ENCODE peak calls at places on chromosomes 1 and 21, in four cellular contexts. One of them, this sample, is unnamed.

GRCh38 chr1:54624466-54625464 is 1.4 kb upstream of the FAM151A start:
- DNase-seq in HepG2: no peak
- DNase-seq in GM12878: no peak
- DNase-seq in K562: no peak
- DNase-seq in this sample: no peak

GRCh38 chr1:26370591-26371382 is 1.8 kb downstream of the ZNF683 start:
- DNase-seq in K562: no peak
- DNase-seq in GM12878: no peak
- DNase-seq in HepG2: no peak
- DNase-seq in this sample: no peak

GRCh38 chr1:33727310-33727709 is 136.6 kb upstream of the HMGB4 start:
- DNase-seq in GM12878: no peak
- DNase-seq in K562: no peak
- DNase-seq in HepG2: no peak
- DNase-seq in this sample: no peak

GRCh38 chr1:31848381-31848897 is 32.6 kb upstream of the SPOCD1 start:
- DNase-seq in K562: no peak
- DNase-seq in HepG2: no peak
- DNase-seq in GM12878: no peak
- DNase-seq in this sample: no peak

GRCh38 chr1:25146382-25146855 is 85.9 kb downstream of the SYF2 start:
- DNase-seq in K562: no peak
- DNase-seq in HepG2: no peak
- DNase-seq in GM12878: no peak
- DNase-seq in this sample: no peak

GRCh38 chr1:15272009-15272781 is 25.2 kb downstream of the FHAD1 start:
- DNase-seq in HepG2: peak
- DNase-seq in GM12878: no peak
- DNase-seq in K562: peak
- DNase-seq in this sample: peak

GRCh38 chr1:181737056-181737455 is 253.7 kb downstream of the CACNA1E start:
- DNase-seq in HepG2: no peak
- DNase-seq in K562: peak
- DNase-seq in GM12878: no peak
- DNase-seq in this sample: no peak

GRCh38 chr21:14382486-14382834 is 486 bp downstream of the HSPA13 start:
- DNase-seq in GM12878: no peak
- DNase-seq in K562: no peak
- DNase-seq in HepG2: no peak
- DNase-seq in this sample: peak

GRCh38 chr1:935751-936231 is 12.1 kb downstream of the SAMD11 start:
- DNase-seq in HepG2: no peak
- DNase-seq in K562: peak
- DNase-seq in GM12878: no peak
- DNase-seq in this sample: peak

GRCh38 chr1:28900562-28900961 is 13.8 kb upstream of the EPB41 start:
- DNase-seq in GM12878: no peak
- DNase-seq in HepG2: no peak
- DNase-seq in K562: no peak
- DNase-seq in this sample: no peak

GRCh38 chr1:160951443-160952128 is 3.0 kb downstream of the ITLN2 start:
- DNase-seq in K562: peak
- DNase-seq in HepG2: peak
- DNase-seq in GM12878: peak
- DNase-seq in this sample: peak

GRCh38 chr1:29124366-29125236 is 898 bp upstream of the TMEM200B start:
- DNase-seq in HepG2: peak
- DNase-seq in GM12878: no peak
- DNase-seq in K562: peak
- DNase-seq in this sample: peak

GRCh38 chr1:42993631-42994121 is 35.0 kb upstream of the SLC2A1 start:
- DNase-seq in K562: no peak
- DNase-seq in HepG2: no peak
- DNase-seq in GM12878: no peak
- DNase-seq in this sample: no peak

GRCh38 chr1:37556712-37557196 is at the start of gene DNALI1:
- DNase-seq in K562: peak
- DNase-seq in GM12878: no peak
- DNase-seq in HepG2: peak
- DNase-seq in this sample: peak

GRCh38 chr1:234039603-234040002 is 135.1 kb downstream of the SLC35F3 start:
- DNase-seq in GM12878: no peak
- DNase-seq in K562: no peak
- DNase-seq in HepG2: no peak
- DNase-seq in this sample: no peak

GRCh38 chr1:212595787-212596714 is 12.5 kb upstream of the ATF3 start:
- DNase-seq in K562: peak
- DNase-seq in GM12878: peak
- DNase-seq in HepG2: peak
- DNase-seq in this sample: peak

GRCh38 chr1:244237445-244237844 is 186.4 kb downstream of the ZBTB18 start:
- DNase-seq in HepG2: no peak
- DNase-seq in K562: no peak
- DNase-seq in GM12878: no peak
- DNase-seq in this sample: no peak

GRCh38 chr1:236018885-236019453 is 45.9 kb downstream of the NID1 start:
- DNase-seq in K562: no peak
- DNase-seq in GM12878: no peak
- DNase-seq in HepG2: no peak
- DNase-seq in this sample: no peak

GRCh38 chr1:203744008-203744972 is 20.7 kb upstream of the LAX1 start:
- DNase-seq in GM12878: no peak
- DNase-seq in K562: no peak
- DNase-seq in HepG2: no peak
- DNase-seq in this sample: no peak

GRCh38 chr1:71660417-71660816 is 579.6 kb upstream of the ZRANB2 start:
- DNase-seq in HepG2: no peak
- DNase-seq in K562: no peak
- DNase-seq in GM12878: no peak
- DNase-seq in this sample: no peak

GRCh38 chr1:20233394-20233793 is 47.1 kb upstream of the PLA2G2C start:
- DNase-seq in HepG2: peak
- DNase-seq in GM12878: no peak
- DNase-seq in K562: peak
- DNase-seq in this sample: peak

GRCh38 chr1:19310720-19311502 is 1.0 kb downstream of the AKR7A2 start:
- DNase-seq in GM12878: no peak
- DNase-seq in K562: peak
- DNase-seq in HepG2: peak
- DNase-seq in this sample: peak

GRCh38 chr1:220768127-220768601 is 18.5 kb upstream of the MTARC1 start:
- DNase-seq in GM12878: no peak
- DNase-seq in K562: peak
- DNase-seq in HepG2: peak
- DNase-seq in this sample: no peak

GRCh38 chr1:111139234-111139955 is 498 bp downstream of the DRAM2 start:
- DNase-seq in K562: peak
- DNase-seq in HepG2: peak
- DNase-seq in GM12878: peak
- DNase-seq in this sample: peak

GRCh38 chr1:227234998-227235405 is 83.3 kb downstream of the CDC42BPA start:
- DNase-seq in K562: peak
- DNase-seq in HepG2: peak
- DNase-seq in GM12878: no peak
- DNase-seq in this sample: peak

GRCh38 chr1:101992816-101993575 is 3.7 kb downstream of the OLFM3 start:
- DNase-seq in GM12878: no peak
- DNase-seq in K562: no peak
- DNase-seq in HepG2: no peak
- DNase-seq in this sample: no peak

GRCh38 chr21:45011911-45012660 is 62.3 kb upstream of the ADARB1 start:
- DNase-seq in K562: no peak
- DNase-seq in GM12878: no peak
- DNase-seq in HepG2: peak
- DNase-seq in this sample: no peak

GRCh38 chr1:76238094-76238551 is 163.6 kb downstream of the ST6GALNAC3 start:
- DNase-seq in GM12878: no peak
- DNase-seq in HepG2: no peak
- DNase-seq in K562: no peak
- DNase-seq in this sample: no peak

GRCh38 chr1:206442101-206442500 is 28.2 kb upstream of the IKBKE start:
- DNase-seq in K562: peak
- DNase-seq in GM12878: no peak
- DNase-seq in HepG2: no peak
- DNase-seq in this sample: no peak

DNA sequence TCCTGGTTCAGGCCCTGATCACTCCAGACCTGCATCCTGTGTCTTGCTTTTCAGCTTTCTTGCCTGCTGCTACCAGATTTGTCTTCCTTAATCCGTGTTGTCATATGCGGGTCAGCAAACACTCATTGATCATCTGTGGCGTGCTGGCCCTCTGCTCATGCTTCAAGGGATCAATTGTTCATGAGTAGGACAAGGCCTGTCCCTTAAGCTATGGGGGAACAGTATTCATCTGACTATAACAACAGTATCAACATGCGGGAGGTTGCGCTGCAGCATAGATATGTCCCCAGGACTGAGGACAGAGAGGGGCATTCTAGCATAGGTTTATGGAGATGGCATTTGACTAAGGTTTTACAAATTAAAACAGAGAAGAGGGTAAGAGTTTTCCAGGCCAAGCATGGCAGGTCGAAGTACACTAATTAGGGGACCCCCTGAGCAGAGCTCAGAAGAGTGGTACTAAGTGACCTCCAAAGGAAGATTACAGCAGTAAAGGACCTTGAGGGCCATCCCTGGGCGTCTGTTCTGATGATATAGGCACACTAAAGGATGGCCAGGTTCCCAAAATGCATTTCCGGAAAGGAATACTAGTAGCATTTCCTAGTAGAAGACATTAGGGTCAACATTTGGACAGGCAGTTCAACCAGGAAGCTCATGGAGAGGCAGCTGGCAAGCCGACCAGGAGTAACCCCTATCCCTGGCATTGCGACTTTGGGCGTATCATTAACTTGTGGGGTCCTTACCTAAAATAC is 805 bp upstream of the ZNF672 start:
- DNase-seq in K562: no peak
- DNase-seq in HepG2: no peak
- DNase-seq in GM12878: no peak
- DNase-seq in this sample: no peak
- TF ChIP-seq TARDBP in K562: no peak
- TF ChIP-seq TARDBP in HepG2: no peak
- TF ChIP-seq TARDBP in GM12878: no peak
- TF ChIP-seq TARDBP in this sample: no peak

GRCh38 chr1:218683224-218683623 is 338.1 kb downstream of the TGFB2 start:
- DNase-seq in K562: no peak
- DNase-seq in GM12878: no peak
- DNase-seq in HepG2: no peak
- DNase-seq in this sample: no peak
- TF ChIP-seq FOXK2 in K562: no peak
- TF ChIP-seq FOXK2 in GM12878: no peak
- TF ChIP-seq FOXK2 in HepG2: no peak
- TF ChIP-seq FOXK2 in this sample: no peak

GRCh38 chr21:33901421-33902288 is 13.9 kb downstream of the ATP5PO start:
- DNase-seq in K562: peak
- DNase-seq in HepG2: peak
- DNase-seq in GM12878: no peak
- DNase-seq in this sample: peak
- TF ChIP-seq FOXM1 in K562: no peak
- TF ChIP-seq FOXM1 in HepG2: no peak
- TF ChIP-seq FOXM1 in GM12878: no peak
- TF ChIP-seq FOXM1 in this sample: no peak

GRCh38 chr21:29190920-29191319 is 60.5 kb downstream of the MAP3K7CL start:
- DNase-seq in GM12878: no peak
- DNase-seq in K562: no peak
- DNase-seq in HepG2: peak
- DNase-seq in this sample: no peak

GRCh38 chr21:29193907-29194306 is 63.5 kb downstream of the MAP3K7CL start:
- DNase-seq in HepG2: peak
- DNase-seq in K562: no peak
- DNase-seq in GM12878: no peak
- DNase-seq in this sample: no peak

GRCh38 chr21:29194342-29194741 is 63.9 kb downstream of the MAP3K7CL start:
- DNase-seq in K562: no peak
- DNase-seq in HepG2: peak
- DNase-seq in GM12878: no peak
- DNase-seq in this sample: no peak

GRCh38 chr21:29194847-29195246 is 64.4 kb downstream of the MAP3K7CL start:
- DNase-seq in K562: no peak
- DNase-seq in HepG2: peak
- DNase-seq in GM12878: no peak
- DNase-seq in this sample: no peak

GRCh38 chr21:29192999-29193563 is 62.6 kb downstream of the MAP3K7CL start:
- DNase-seq in HepG2: no peak
- DNase-seq in K562: no peak
- DNase-seq in GM12878: no peak
- DNase-seq in this sample: no peak
- TF ChIP-seq TARDBP in HepG2: no peak
- TF ChIP-seq TARDBP in K562: no peak
- TF ChIP-seq TARDBP in GM12878: no peak
- TF ChIP-seq TARDBP in this sample: no peak

DNA sequence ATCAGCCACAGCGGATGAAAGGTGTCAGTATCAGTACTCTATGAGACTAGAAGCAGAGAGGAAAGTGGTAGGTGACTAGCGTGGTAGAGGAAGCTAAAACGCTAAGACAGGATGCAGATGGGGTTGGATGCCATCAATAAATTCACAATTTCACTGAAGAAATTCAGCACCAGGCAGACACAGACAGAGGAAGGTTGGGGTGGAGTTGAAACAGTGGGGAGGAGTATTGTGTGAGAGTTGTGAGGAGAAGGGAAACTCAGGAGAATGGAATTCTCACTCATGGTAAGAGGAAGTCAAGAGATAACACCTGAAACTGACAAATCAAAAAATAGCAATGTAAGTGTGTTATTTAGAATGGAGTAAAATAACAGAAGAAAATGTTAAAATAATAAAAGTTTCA is 208.5 kb upstream of the DAB1 start:
- DNase-seq in GM12878: no peak
- DNase-seq in K562: no peak
- DNase-seq in HepG2: no peak
- DNase-seq in this sample: no peak
- TF ChIP-seq FOXK2 in GM12878: no peak
- TF ChIP-seq FOXK2 in K562: no peak
- TF ChIP-seq FOXK2 in HepG2: no peak
- TF ChIP-seq FOXK2 in this sample: no peak

GRCh38 chr1:155062151-155062686 is 1.3 kb upstream of the EFNA4 start:
- DNase-seq in GM12878: no peak
- DNase-seq in K562: no peak
- DNase-seq in HepG2: no peak
- DNase-seq in this sample: no peak
- TF ChIP-seq FOXM1 in GM12878: no peak
- TF ChIP-seq FOXM1 in K562: no peak
- TF ChIP-seq FOXM1 in HepG2: no peak
- TF ChIP-seq FOXM1 in this sample: no peak

DNA sequence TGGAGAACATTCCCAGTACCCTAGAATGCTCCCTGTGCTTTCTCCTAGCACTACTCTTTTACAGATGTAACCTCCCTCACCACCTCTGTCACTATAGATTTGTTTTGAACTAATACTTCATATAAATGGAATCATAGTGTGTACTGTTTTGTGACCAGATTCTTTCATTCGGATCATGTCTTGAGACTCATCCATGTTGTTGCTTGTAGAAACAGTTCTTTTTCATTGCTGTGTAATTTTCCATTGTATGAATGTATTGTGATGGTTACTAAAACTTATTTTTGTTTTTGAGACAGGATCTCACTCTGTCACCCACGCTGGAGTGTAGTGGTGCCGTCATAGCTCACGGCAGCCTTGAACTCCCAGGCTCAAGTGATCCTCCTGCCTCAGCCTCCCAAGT is 2.7 kb downstream of the MAST2 start:
- DNase-seq in HepG2: no peak
- DNase-seq in GM12878: no peak
- DNase-seq in K562: no peak
- DNase-seq in this sample: no peak
- TF ChIP-seq TARDBP in HepG2: no peak
- TF ChIP-seq TARDBP in GM12878: no peak
- TF ChIP-seq TARDBP in K562: no peak
- TF ChIP-seq TARDBP in this sample: no peak

This sample was measured in HEK293T.